ENCODE peak calls at places on chromosomes 6 and 20, in five cellular contexts. E is HL-60; B is OCI-LY7; M is lower lobe of right lung; D is CD4-positive, alpha-beta T cell. A is an unnamed sample.

GRCh38 chr6:99349620-99350141 is at the start of gene FAXC:
- DNase-seq in E (no peak), B (no peak), M (peak), D (no peak), A (peak)

GRCh38 chr6:89970609-89971337 is 76.5 kb downstream of the GJA10 start:
- DNase-seq in E (peak), B (no peak), M (no peak), D (no peak), A (peak)

GRCh38 chr20:62367136-62367482 is at the start of gene LAMA5:
- DNase-seq in E (no peak), B (peak), M (peak), D (no peak), A (no peak)

GRCh38 chr6:170167657-170168159 is 123.2 kb downstream of the DLL1 start:
- DNase-seq in E (no peak), B (no peak), M (peak), D (no peak), A (no peak)

GRCh38 chr6:35727206-35727934 is 9.5 kb upstream of the ARMC12 start:
- DNase-seq in E (peak), B (peak), M (peak), D (no peak), A (peak)

GRCh38 chr6:3124667-3125066 is 6.2 kb downstream of the BPHL start:
- DNase-seq in E (no peak), B (peak), M (no peak), D (no peak), A (no peak)

GRCh38 chr6:106927531-106928398 is 46.8 kb downstream of the CD24 start:
- DNase-seq in E (no peak), B (peak), M (no peak), D (peak), A (peak)

GRCh38 chr20:44584103-44584690 is 1.8 kb downstream of the PKIG start:
- DNase-seq in E (no peak), B (peak), M (no peak), D (no peak), A (no peak)

GRCh38 chr6:19408331-19408730 is 428.8 kb upstream of the ID4 start:
- DNase-seq in E (no peak), B (no peak), M (no peak), D (no peak), A (no peak)

GRCh38 chr6:154752015-154752414 is 18.8 kb downstream of the SCAF8 start:
- DNase-seq in E (no peak), B (no peak), M (no peak), D (no peak), A (no peak)

GRCh38 chr6:80331522-80331921 is 225.1 kb downstream of the BCKDHB start:
- DNase-seq in E (no peak), B (no peak), M (no peak), D (no peak), A (no peak)

DNA sequence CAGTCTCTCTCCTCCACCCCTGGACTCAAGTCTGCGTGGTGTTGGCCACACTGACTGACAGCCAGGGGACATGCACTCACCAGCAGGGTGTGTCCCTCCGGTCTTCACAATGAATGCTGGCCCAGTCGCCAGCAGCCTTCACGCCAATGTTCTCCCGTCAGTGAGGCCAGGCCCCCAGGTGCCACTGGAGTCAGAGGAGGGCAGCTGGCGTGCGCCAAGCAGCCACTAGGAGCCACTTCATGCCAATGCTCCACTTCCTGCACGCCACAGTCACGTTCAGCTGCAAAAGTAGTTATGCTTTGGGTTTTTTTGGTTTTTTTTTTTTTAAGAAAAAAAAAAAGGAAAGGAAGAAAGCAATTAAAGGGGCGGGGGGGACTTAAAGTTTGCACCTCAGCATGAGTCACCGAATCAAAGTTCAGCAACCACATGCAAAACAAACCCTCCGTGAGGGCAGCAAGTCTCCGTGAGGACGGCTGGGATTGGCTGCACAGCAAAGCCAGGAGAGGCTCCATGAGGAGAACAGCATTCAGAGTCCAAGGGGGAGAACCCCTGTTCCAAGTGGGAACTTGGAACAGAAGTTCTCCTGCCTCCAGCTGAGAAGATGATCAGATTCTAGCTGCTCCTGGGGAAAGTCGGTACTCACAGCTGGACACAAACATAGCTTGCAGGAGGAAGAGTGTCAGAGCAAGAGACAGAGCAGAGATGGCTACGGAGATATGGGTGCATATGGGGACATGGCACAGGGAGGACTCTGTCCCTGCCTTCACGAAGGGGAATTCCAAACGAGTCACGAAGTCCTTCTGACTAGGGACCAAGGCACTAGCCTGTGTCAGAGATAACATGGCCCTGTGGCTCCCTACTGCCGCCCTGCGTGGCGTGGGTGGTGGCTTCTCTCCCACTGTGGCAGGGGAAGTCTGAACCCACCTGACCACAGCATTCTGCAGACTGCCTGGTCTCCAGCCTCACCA is at the start of gene ZC3H12D:
- DNase-seq in E (peak), B (peak), M (peak), D (peak), A (no peak)
- TF ChIP-seq CTCF in E (peak), B (peak), M (peak), D (peak), A (no peak)

GRCh38 chr6:121791396-121792315 is 356.2 kb downstream of the GJA1 start:
- DNase-seq in E (no peak), B (no peak), M (no peak), D (no peak), A (no peak)
- TF ChIP-seq CTCF in E (no peak), B (no peak), M (no peak), D (no peak), A (no peak)

GRCh38 chr6:160264213-160264612 is 5.6 kb upstream of the SLC22A2 start:
- DNase-seq in E (no peak), B (no peak), M (no peak), D (no peak), A (no peak)

GRCh38 chr6:160260283-160261119 is 1.9 kb upstream of the SLC22A2 start:
- DNase-seq in E (no peak), B (no peak), M (no peak), D (no peak), A (no peak)

GRCh38 chr6:160261120-160261450 is 2.5 kb upstream of the SLC22A2 start:
- DNase-seq in E (no peak), B (no peak), M (no peak), D (no peak), A (no peak)

GRCh38 chr6:160263214-160263939 is 4.8 kb upstream of the SLC22A2 start:
- DNase-seq in E (no peak), B (no peak), M (no peak), D (no peak), A (no peak)

DNA sequence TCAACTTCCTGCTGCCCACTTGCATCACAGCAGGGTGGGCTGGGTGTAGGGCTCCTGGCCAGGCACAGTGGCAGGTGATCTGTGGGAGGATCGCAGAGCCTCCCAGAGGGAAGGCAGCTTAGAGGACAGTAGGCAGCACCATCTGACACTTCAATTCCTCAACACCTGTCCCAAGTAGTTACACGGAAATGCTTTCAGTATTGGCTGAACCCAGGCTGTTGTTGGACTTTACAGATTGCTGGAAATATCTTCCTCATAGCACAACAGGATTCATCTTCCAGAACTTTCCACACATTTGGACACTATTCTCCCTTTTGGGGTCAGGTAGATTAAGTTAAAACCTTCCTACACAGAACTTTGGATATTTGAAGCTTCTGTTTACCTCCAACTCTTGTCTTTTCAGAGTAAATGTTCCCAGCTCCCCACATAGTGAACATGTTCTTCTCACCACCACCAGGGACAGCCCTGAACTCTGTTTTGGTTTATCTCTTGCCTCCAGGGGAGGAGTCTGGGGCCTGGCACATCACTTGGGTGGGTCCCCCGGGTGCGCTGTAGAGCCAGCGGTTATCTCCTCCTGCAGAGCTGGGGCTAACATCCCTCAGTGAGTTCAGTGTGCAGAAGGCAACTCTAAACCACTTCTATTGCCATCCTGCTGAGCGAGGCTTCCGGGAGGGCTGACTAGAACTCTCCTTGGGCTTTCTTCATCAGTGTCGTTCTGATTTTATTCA is 3.5 kb upstream of the SLC22A2 start:
- DNase-seq in E (no peak), B (no peak), M (no peak), D (no peak), A (no peak)
- TF ChIP-seq CTCF in E (no peak), B (no peak), M (no peak), D (no peak), A (no peak)

GRCh38 chr6:7238900-7239589 is 74.0 kb downstream of the SSR1 start:
- DNase-seq in E (peak), B (peak), M (peak), D (peak), A (peak)
- TF ChIP-seq CTCF in E (peak), B (peak), M (peak), D (peak), A (peak)

A was measured in mesothelial cell of epicardium.